ENCODE peak calls at places on chromosomes 2 and 18, in ten cellular contexts. I is HTR-8/SVneo, H is T follicular helper cell, T is GM12865, J is GM06990, B is endothelial cell, N is HFFc6, W is nephron progenitor cell, C is SIG-M5, S is ascending aorta. M is an unnamed sample.

GRCh38 chr18:45478889-45479288 is 136.4 kb upstream of the SLC14A2 start:
- DNase-seq in S (no peak), B (no peak), I (no peak), C (no peak), N (no peak), T (no peak), H (no peak), W (no peak), J (no peak), M (no peak)

GRCh38 chr2:18536100-18536499 is 24.4 kb downstream of the RDH14 start:
- DNase-seq in W (no peak), T (no peak), J (no peak), N (peak; percentile 52), B (no peak), H (no peak), C (no peak), I (peak; percentile 32), S (no peak), M (no peak)

GRCh38 chr2:10501521-10501961 is 53.4 kb upstream of the ODC1 start:
- DNase-seq in B (no peak), C (no peak), I (no peak), W (no peak), S (no peak), T (no peak), H (no peak), N (no peak), J (no peak), M (no peak)

GRCh38 chr2:12617853-12618252 is 98.9 kb upstream of the TRIB2 start:
- DNase-seq in S (no peak), B (no peak), T (no peak), I (no peak), J (no peak), C (no peak), H (no peak), N (no peak), W (no peak), M (no peak)

GRCh38 chr2:143514413-143514812 is 385.2 kb downstream of the ARHGAP15 start:
- DNase-seq in J (no peak), B (no peak), S (no peak), C (no peak), W (no peak), N (no peak), I (no peak), H (no peak), T (no peak), M (no peak)

GRCh38 chr2:142757111-142757510 is 120.4 kb upstream of the KYNU start:
- DNase-seq in N (no peak), J (no peak), B (no peak), C (no peak), T (no peak), S (no peak), H (no peak), W (no peak), I (no peak), M (no peak)

GRCh38 chr2:68465081-68465916 is 1.8 kb downstream of the FBXO48 start:
- DNase-seq in C (peak; percentile 11), T (peak; percentile 37), N (peak; percentile 36), S (no peak), B (no peak), W (no peak), H (no peak), I (no peak), J (no peak), M (no peak)

GRCh38 chr2:101474752-101475384 is at the start of gene RFX8:
- DNase-seq in B (no peak), J (no peak), N (peak; percentile 94), W (no peak), C (peak; percentile 98), S (no peak), I (no peak), T (peak; percentile 6), H (no peak), M (peak; percentile 85)

GRCh38 chr2:46644690-46645385 is 165.5 kb downstream of the TMEM247 start:
- DNase-seq in S (no peak), C (no peak), B (no peak), H (no peak), I (no peak), N (peak; percentile 13), W (no peak), T (no peak), J (no peak), M (no peak)

GRCh38 chr2:102520801-102521200 is 47.8 kb downstream of the SLC9A4 start:
- DNase-seq in S (no peak), B (no peak), C (no peak), H (no peak), J (no peak), W (no peak), N (no peak), I (no peak), T (no peak), M (no peak)

GRCh38 chr2:70454936-70455544 is 98.6 kb downstream of the TGFA start:
- DNase-seq in H (no peak), B (no peak), W (no peak), J (no peak), C (no peak), N (no peak), T (no peak), I (no peak), S (no peak), M (no peak)

GRCh38 chr2:163347982-163348842 is 387.6 kb downstream of the FIGN start:
- DNase-seq in H (no peak), B (peak; percentile 66), T (no peak), C (no peak), W (peak; percentile 76), I (peak; percentile 80), N (peak; percentile 79), S (peak; percentile 18), J (peak; percentile 29), M (peak; percentile 92)

GRCh38 chr18:51235011-51235789 is 37.7 kb upstream of the MEX3C start:
- DNase-seq in H (no peak), T (peak; percentile 35), I (no peak), S (no peak), N (no peak), C (no peak), W (no peak), J (no peak), B (no peak), M (peak; percentile 51)

GRCh38 chr2:145096582-145096981 is 576.7 kb upstream of the ZEB2 start:
- DNase-seq in H (no peak), W (no peak), S (no peak), C (no peak), I (no peak), N (peak; percentile 79), J (no peak), B (no peak), T (no peak), M (no peak)

GRCh38 chr2:27960237-27960912 is 69.8 kb downstream of the BABAM2 start:
- DNase-seq in S (no peak), H (no peak), T (no peak), J (no peak), I (peak; percentile 18), C (no peak), N (peak; percentile 81), W (no peak), B (no peak), M (peak; percentile 92)

GRCh38 chr2:156589381-156590079 is 153.4 kb downstream of the GPD2 start:
- DNase-seq in I (peak; percentile 11), J (peak; percentile 19), B (no peak), T (peak; percentile 69), N (peak; percentile 45), H (peak; percentile 1), C (no peak), S (no peak), W (no peak), M (peak; percentile 74)

GRCh38 chr2:238425979-238426567 is 654 bp upstream of the ASB1 start:
- DNase-seq in H (no peak), J (peak; percentile 36), W (peak; percentile 44), C (peak; percentile 23), S (no peak), B (no peak), T (no peak), N (peak; percentile 25), I (peak; percentile 63), M (peak; percentile 88)

GRCh38 chr2:241796610-241797138 is 12.3 kb upstream of the NEU4 start:
- DNase-seq in T (no peak), C (no peak), S (no peak), B (no peak), W (no peak), I (no peak), N (no peak), H (no peak), J (no peak), M (no peak)

GRCh38 chr2:47403829-47404228 is 873 bp downstream of the MSH2 start:
- DNase-seq in I (no peak), T (no peak), H (no peak), N (no peak), J (no peak), B (no peak), C (no peak), S (no peak), W (no peak), M (no peak)

GRCh38 chr2:145764631-145765030 is 1244.7 kb upstream of the ZEB2 start:
- DNase-seq in J (no peak), I (no peak), B (no peak), W (no peak), C (no peak), T (no peak), H (no peak), S (no peak), N (no peak), M (peak; percentile 37)